ENCODE peak calls at places on chromosomes 7 and 10, in eight cellular contexts. N is aorta, U is tibial nerve, L is colonic mucosa, R is pancreas, C is neuronal stem cell, V is Peyer's patch, Y is heart left ventricle. X is an unnamed sample. For H3K4me1 and H3K36me3, the result is how much of the 10 kb centered on the place peaks cover.

GRCh38 chr7:118863961-118864360 is 639.5 kb downstream of the ANKRD7 start:
- DNase-seq in L (no peak), Y (no peak), U (no peak), R (no peak), V (no peak), N (no peak), C (no peak), X (no peak)

GRCh38 chr7:91520645-91521044 is 256.4 kb downstream of the FZD1 start:
- DNase-seq in U (no peak), L (no peak), N (no peak), Y (no peak), V (no peak), R (no peak), C (no peak), X (no peak)

GRCh38 chr10:28737096-28737495 is 59.8 kb downstream of the BAMBI start:
- DNase-seq in V (no peak), N (no peak), U (no peak), Y (no peak), R (no peak), L (no peak), C (no peak), X (no peak)

GRCh38 chr7:158428842-158429753 is 158.5 kb downstream of the PTPRN2 start:
- DNase-seq in V (no peak), R (no peak), N (no peak), U (no peak), L (peak), Y (no peak), C (no peak), X (no peak)

GRCh38 chr7:35905555-35905954 is 104.7 kb downstream of the SEPTIN7 start:
- DNase-seq in Y (no peak), N (no peak), U (no peak), V (no peak), L (no peak), R (no peak), C (no peak), X (no peak)

GRCh38 chr7:158815046-158815445 is 14.3 kb downstream of the ESYT2 start:
- DNase-seq in V (no peak), U (no peak), R (no peak), N (no peak), C (no peak), L (no peak), Y (peak), X (no peak)

GRCh38 chr10:103757531-103758293 is 97.7 kb downstream of the SH3PXD2A start:
- DNase-seq in U (peak), N (peak), L (peak), C (no peak), Y (peak), R (peak), V (no peak), X (no peak)

GRCh38 chr10:68105820-68106219 is 3.5 kb upstream of the MYPN start:
- DNase-seq in L (no peak), C (no peak), V (no peak), Y (no peak), R (no peak), U (no peak), N (no peak), X (no peak)

GRCh38 chr10:19003341-19003740 is 45.3 kb upstream of the MALRD1 start:
- DNase-seq in N (no peak), L (no peak), C (no peak), Y (peak), V (no peak), U (no peak), R (no peak), X (no peak)

GRCh38 chr7:16921644-16922257 is 40.0 kb upstream of the AGR3 start:
- DNase-seq in L (no peak), Y (no peak), C (no peak), V (no peak), R (no peak), U (no peak), N (no peak), X (no peak)

GRCh38 chr7:40714338-40715052 is 579.7 kb downstream of the SUGCT start:
- DNase-seq in N (no peak), L (no peak), V (no peak), U (no peak), R (no peak), C (no peak), Y (no peak), X (no peak)

GRCh38 chr7:148916186-148916585 is 32.1 kb upstream of the EZH2 start:
- DNase-seq in V (no peak), U (no peak), L (no peak), C (no peak), N (no peak), Y (no peak), R (no peak), X (no peak)

GRCh38 chr10:13961096-13961495 is 369.6 kb downstream of the FRMD4A start:
- DNase-seq in V (no peak), R (no peak), C (no peak), N (no peak), L (no peak), Y (no peak), U (no peak), X (no peak)

GRCh38 chr7:80830000-80830399 is 88.9 kb downstream of the SEMA3C start:
- DNase-seq in L (no peak), R (no peak), Y (no peak), V (no peak), N (no peak), C (no peak), U (no peak), X (no peak)

GRCh38 chr10:124648738-124649137 is 95.4 kb downstream of the FAM53B start:
- DNase-seq in V (peak), U (peak), C (no peak), Y (peak), L (peak), N (peak), R (peak), X (peak)

GRCh38 chr10:124647421-124648130 is 96.6 kb downstream of the FAM53B start:
- DNase-seq in Y (peak), R (peak), L (peak), C (no peak), U (peak), V (peak), N (peak), X (peak)

GRCh38 chr10:124646483-124647352 is 97.5 kb downstream of the FAM53B start:
- DNase-seq in R (no peak), Y (peak), V (peak), C (no peak), N (peak), U (peak), L (peak), X (peak)

GRCh38 chr10:124649209-124649608 is 95.0 kb downstream of the FAM53B start:
- DNase-seq in Y (no peak), R (no peak), N (no peak), U (peak), V (no peak), C (no peak), L (no peak), X (no peak)

GRCh38 chr10:124648131-124648475 is 96.1 kb downstream of the FAM53B start:
- DNase-seq in R (no peak), V (no peak), Y (no peak), L (no peak), U (no peak), N (no peak), C (no peak), X (no peak)
- H3K4me3 ChIP-seq in R (no peak), V (no peak), Y (no peak), L (no peak), U (no peak), N (no peak), C (no peak), X (no peak)

GRCh38 chr7:128037081-128037480 is 5.8 kb upstream of the LRRC4 start:
- DNase-seq in V (no peak), R (no peak), C (no peak), N (no peak), L (no peak), Y (no peak), U (no peak), X (no peak)
- H3K4me1 ChIP-seq in V (under half), R (under half), C (under half), N (under half), L (under half), Y (under half), U (under half), X (under half)

GRCh38 chr10:109880886-109881467 is 42.3 kb downstream of the XPNPEP1 start:
- DNase-seq in V (no peak), C (no peak), R (no peak), Y (no peak), U (no peak), N (no peak), L (no peak), X (no peak)
- H3K36me3 ChIP-seq in V (half or more), C (half or more), R (under half), Y (half or more), U (under half), N (under half), L (under half), X (under half)

DNA sequence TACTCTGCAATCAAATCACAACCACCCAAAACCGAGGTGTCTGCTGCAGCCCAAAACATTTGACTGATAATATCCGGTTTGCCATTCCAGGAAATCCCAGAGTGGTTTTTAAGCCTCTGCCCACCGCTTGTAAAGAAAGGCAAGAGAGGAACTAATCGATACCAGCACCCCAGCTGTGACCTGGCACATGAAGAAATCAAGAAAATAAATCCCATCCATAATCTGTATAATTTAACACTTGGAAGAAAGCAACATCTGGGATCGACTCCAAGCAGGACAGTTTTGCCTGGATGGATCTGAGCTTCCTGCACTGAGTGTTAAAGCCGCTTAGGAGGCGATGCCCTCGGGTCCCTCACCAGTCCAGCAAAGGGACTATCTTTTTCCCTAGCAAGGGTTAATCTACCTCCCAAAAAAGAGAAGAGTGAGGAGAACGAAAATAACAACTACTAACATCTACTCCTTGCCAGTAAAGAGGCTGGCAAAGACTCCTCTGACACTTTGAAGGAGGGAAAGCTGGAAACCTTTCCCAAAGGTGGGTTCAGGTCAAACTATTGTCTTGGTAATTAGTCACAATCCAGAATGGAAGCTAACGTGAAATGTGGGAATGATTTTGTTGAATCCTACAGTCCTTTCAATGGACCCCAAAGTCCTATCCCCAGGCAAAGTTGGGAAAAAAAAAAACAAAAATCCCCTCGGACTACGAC is 2.0 kb downstream of the DOCK4 start:
- DNase-seq in R (no peak), V (no peak), N (no peak), U (no peak), Y (no peak), L (peak), C (no peak), X (no peak)
- H3K4me3 ChIP-seq in R (peak), V (peak), N (peak), U (peak), Y (peak), L (peak), C (peak), X (no peak)

GRCh38 chr10:59310324-59310914 is 51.9 kb downstream of the FAM13C start:
- DNase-seq in C (no peak), Y (no peak), V (no peak), L (no peak), N (no peak), U (no peak), R (no peak), X (no peak)
- H3K4me1 ChIP-seq in C (under half), Y (under half), V (under half), L (under half), N (under half), U (under half), R (under half), X (under half)

GRCh38 chr10:71367279-71367678 is 29.4 kb upstream of the CDH23 start:
- DNase-seq in V (no peak), U (no peak), R (no peak), Y (no peak), C (no peak), L (no peak), N (peak), X (no peak)
- H3K36me3 ChIP-seq in V (under half), U (under half), R (under half), Y (under half), C (under half), L (under half), N (under half), X (under half)

GRCh38 chr7:114820993-114821945 is 100.6 kb upstream of the MDFIC start:
- DNase-seq in Y (no peak), L (no peak), N (no peak), C (no peak), R (no peak), V (no peak), U (no peak), X (no peak)
- H3K4me3 ChIP-seq in Y (no peak), L (no peak), N (no peak), C (no peak), R (no peak), V (no peak), U (no peak), X (no peak)